ENCODE peak calls at places on chromosomes 1 and 21, in seven cellular contexts. G, P, Z, A, I, D and E are unnamed samples.

GRCh38 chr1:109268431-109269211 is 14.3 kb downstream of the PSRC1 start:
- DNase-seq in P (no peak), D (no peak), G (no peak), A (no peak), Z (no peak), I (no peak), E (no peak)

GRCh38 chr1:154609398-154610380 is 1.7 kb upstream of the ADAR start:
- DNase-seq in I (peak; percentile 86), Z (no peak), G (peak; percentile 34), P (no peak), A (no peak), D (no peak), E (peak; percentile 27)

GRCh38 chr1:197144570-197145325 is 1.7 kb downstream of the ASPM start:
- DNase-seq in I (no peak), G (no peak), Z (no peak), D (peak; percentile 26), A (no peak), P (no peak), E (no peak)

GRCh38 chr1:183080406-183080805 is 57.2 kb downstream of the LAMC1 start:
- DNase-seq in D (no peak), Z (no peak), I (no peak), P (no peak), A (no peak), G (no peak), E (no peak)

GRCh38 chr1:235012436-235013210 is 116.0 kb downstream of the TOMM20 start:
- DNase-seq in D (no peak), P (no peak), I (no peak), G (no peak), A (no peak), Z (no peak), E (no peak)

GRCh38 chr1:183870351-183871077 is 65.6 kb downstream of the RGL1 start:
- DNase-seq in D (no peak), G (no peak), P (no peak), I (no peak), A (no peak), Z (no peak), E (peak; percentile 41)

GRCh38 chr1:14027099-14027498 is 327.1 kb downstream of the PRDM2 start:
- DNase-seq in D (peak; percentile 14), G (no peak), A (no peak), I (peak; percentile 69), P (no peak), Z (no peak), E (no peak)

GRCh38 chr1:112605633-112606327 is 13.2 kb downstream of the ST7L start:
- DNase-seq in I (no peak), P (no peak), Z (no peak), D (no peak), A (no peak), G (no peak), E (no peak)

DNA sequence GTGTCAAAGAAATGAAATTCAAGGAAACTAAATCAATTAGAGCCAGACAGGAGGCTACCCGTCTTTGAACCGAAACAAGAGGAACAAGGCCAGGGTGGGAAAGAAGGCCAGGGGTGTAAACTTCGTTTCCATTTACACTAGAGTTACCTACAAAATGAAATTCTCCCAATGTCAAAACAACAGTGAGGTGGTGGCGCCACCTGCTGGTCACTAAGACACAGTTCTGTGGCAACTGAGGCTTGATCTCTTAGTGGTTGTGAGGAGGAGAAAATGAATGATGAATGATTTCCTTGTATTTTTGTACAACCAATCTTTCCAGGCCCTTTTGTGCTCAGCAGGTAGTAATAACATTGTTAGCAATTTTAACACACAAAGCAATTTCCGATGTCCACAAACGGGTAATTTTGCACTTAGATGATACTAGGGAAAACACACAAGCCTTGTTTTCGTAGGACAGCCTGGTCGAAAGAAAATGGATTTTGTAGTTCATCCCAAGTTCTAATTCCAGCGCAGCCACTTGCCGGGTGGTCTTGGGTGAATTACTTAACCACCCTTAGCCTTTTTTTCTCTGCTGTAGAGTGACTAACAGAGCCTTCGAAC is 54.8 kb upstream of the SOD1 start:
- DNase-seq in Z (peak; percentile 24), I (peak; percentile 89), D (peak; percentile 75), G (peak; percentile 45), A (peak; percentile 78), P (no peak), E (peak; percentile 65)
- TF ChIP-seq POLR2AphosphoS5 in Z (no peak), I (no peak), D (no peak), G (no peak), A (no peak), P (no peak), E (no peak)

GRCh38 chr1:30777906-30778155 is 20.3 kb upstream of the LAPTM5 start:
- DNase-seq in P (no peak), G (no peak), D (peak; percentile 72), Z (no peak), I (no peak), A (no peak), E (no peak)
- TF ChIP-seq CTCF in P (no peak), G (no peak), D (peak; percentile 44), Z (no peak), I (no peak), A (no peak), E (no peak)

GRCh38 chr21:38165466-38166213 is 91.2 kb upstream of the KCNJ15 start:
- DNase-seq in D (no peak), A (no peak), G (no peak), I (no peak), P (no peak), Z (no peak), E (no peak)
- TF ChIP-seq POLR2AphosphoS5 in D (no peak), A (no peak), G (no peak), I (no peak), P (no peak), Z (no peak), E (no peak)

GRCh38 chr1:64469977-64470669 is at the start of gene CACHD1:
- DNase-seq in G (peak; percentile 52), I (peak; percentile 87), P (peak; percentile 70), A (peak; percentile 83), Z (peak; percentile 1), D (no peak), E (peak; percentile 63)
- TF ChIP-seq CTCF in G (peak; percentile 8), I (no peak), P (peak; percentile 16), A (no peak), Z (no peak), D (no peak), E (peak; percentile 17)

GRCh38 chr1:111604931-111605330 is 14.7 kb upstream of the RAP1A start:
- DNase-seq in I (no peak), A (no peak), Z (no peak), G (no peak), P (no peak), D (no peak), E (no peak)

GRCh38 chr1:111602974-111603373 is 16.6 kb upstream of the RAP1A start:
- DNase-seq in Z (no peak), D (no peak), I (no peak), G (no peak), A (no peak), P (no peak), E (no peak)

GRCh38 chr1:111605553-111605952 is 14.0 kb upstream of the RAP1A start:
- DNase-seq in G (no peak), A (no peak), Z (no peak), P (no peak), D (no peak), I (no peak), E (no peak)

GRCh38 chr1:111602302-111602701 is 17.3 kb upstream of the RAP1A start:
- DNase-seq in P (no peak), G (no peak), A (no peak), Z (no peak), I (no peak), D (no peak), E (no peak)

GRCh38 chr1:111603979-111604378 is 15.6 kb upstream of the RAP1A start:
- DNase-seq in D (no peak), I (no peak), G (no peak), Z (no peak), P (no peak), A (peak; percentile 38), E (peak; percentile 55)
- TF ChIP-seq POLR2AphosphoS5 in D (no peak), I (no peak), G (no peak), Z (no peak), P (no peak), A (peak; percentile 11), E (no peak)

DNA sequence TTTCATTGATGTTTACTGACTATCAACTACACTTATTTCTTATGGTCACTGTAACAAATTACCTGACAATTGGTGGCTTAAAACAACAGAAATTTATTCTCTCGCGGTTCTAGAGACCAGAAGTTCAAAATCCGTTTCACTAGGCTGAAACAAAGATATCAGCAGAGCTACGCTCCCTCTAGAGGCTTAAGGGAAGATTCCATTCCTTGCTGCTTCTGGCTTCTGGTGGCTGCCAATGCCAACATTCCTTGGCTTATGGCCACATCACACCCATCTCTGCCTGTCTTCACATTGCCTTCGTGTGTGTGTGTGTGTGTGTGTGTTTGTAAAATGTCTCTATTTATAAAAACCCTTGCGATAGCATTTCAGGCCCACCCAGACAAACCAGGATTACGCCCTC is 66.4 kb downstream of the LMX1A start:
- DNase-seq in I (peak; percentile 42), D (no peak), Z (no peak), G (no peak), A (no peak), P (no peak), E (no peak)
- TF ChIP-seq CTCF in I (peak; percentile 21), D (peak; percentile 10), Z (no peak), G (no peak), A (no peak), P (no peak), E (no peak)

DNA sequence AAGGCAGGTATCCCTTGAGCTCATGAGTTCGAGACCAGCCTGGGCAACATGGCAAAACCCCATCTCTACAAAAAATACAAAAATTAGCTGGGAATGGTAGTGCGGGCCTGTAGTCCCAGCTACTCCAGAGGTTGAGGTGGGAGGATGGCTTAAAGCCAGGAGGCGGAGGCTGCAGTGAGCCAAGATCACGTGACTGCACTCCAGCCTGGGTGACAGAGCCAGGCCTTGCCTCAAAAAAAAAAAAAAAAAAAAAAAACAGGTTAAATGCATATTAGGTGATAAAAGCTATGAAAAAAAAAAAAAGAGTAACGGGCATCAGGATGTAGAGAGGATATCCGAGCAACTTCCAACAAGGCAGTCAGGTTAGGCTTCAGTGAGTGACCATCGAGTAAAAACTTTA is 2.8 kb upstream of the SRRM1 start:
- DNase-seq in A (peak; percentile 42), G (no peak), I (no peak), Z (no peak), P (peak; percentile 56), D (no peak), E (peak; percentile 20)
- TF ChIP-seq POLR2AphosphoS5 in A (no peak), G (no peak), I (no peak), Z (no peak), P (no peak), D (no peak), E (no peak)